ENCODE peak calls at places on chromosomes 7 and 10, in nine cellular contexts. Q is AG04449, G is brain microvascular endothelial cell, M is epithelial cell of proximal tubule, K is heart right ventricle, D is left ventricle myocardium inferior, U is adrenal gland, E is lower leg skin, X is choroid plexus epithelial cell. S is an unnamed sample.

GRCh38 chr7:154978045-154978444 is 24.9 kb downstream of the PAXIP1 start:
- DNase-seq in G (no peak), K (no peak), M (no peak), Q (no peak), X (peak), U (no peak), D (no peak), E (no peak), S (no peak)

GRCh38 chr10:71638087-71638576 is 81.4 kb downstream of the C10orf105 start:
- DNase-seq in G (no peak), U (peak), E (no peak), X (no peak), K (no peak), M (no peak), Q (no peak), D (no peak), S (peak)

GRCh38 chr7:26625286-26625685 is 239.1 kb downstream of the SKAP2 start:
- DNase-seq in M (no peak), Q (no peak), X (no peak), U (no peak), E (peak), G (no peak), D (no peak), K (no peak), S (no peak)

GRCh38 chr7:132518102-132518838 is 58.0 kb downstream of the PLXNA4 start:
- DNase-seq in G (no peak), M (no peak), D (no peak), X (peak), Q (no peak), K (no peak), U (no peak), E (peak), S (no peak)

GRCh38 chr7:6165075-6165474 is 107.3 kb downstream of the CYTH3 start:
- DNase-seq in Q (no peak), U (no peak), G (no peak), E (no peak), X (no peak), M (no peak), K (no peak), D (no peak), S (no peak)

GRCh38 chr10:127971101-127971946 is 64.4 kb downstream of the PTPRE start:
- DNase-seq in G (no peak), U (no peak), M (no peak), D (no peak), E (peak), X (no peak), K (no peak), Q (no peak), S (no peak)

GRCh38 chr7:50653116-50653854 is 88.1 kb upstream of the DDC start:
- DNase-seq in U (peak), G (peak), X (peak), Q (no peak), D (peak), E (peak), K (no peak), M (no peak), S (peak)

GRCh38 chr7:131527462-131527861 is 29.0 kb downstream of the PODXL start:
- DNase-seq in M (no peak), D (no peak), Q (no peak), G (no peak), K (no peak), X (no peak), E (no peak), U (no peak), S (no peak)

DNA sequence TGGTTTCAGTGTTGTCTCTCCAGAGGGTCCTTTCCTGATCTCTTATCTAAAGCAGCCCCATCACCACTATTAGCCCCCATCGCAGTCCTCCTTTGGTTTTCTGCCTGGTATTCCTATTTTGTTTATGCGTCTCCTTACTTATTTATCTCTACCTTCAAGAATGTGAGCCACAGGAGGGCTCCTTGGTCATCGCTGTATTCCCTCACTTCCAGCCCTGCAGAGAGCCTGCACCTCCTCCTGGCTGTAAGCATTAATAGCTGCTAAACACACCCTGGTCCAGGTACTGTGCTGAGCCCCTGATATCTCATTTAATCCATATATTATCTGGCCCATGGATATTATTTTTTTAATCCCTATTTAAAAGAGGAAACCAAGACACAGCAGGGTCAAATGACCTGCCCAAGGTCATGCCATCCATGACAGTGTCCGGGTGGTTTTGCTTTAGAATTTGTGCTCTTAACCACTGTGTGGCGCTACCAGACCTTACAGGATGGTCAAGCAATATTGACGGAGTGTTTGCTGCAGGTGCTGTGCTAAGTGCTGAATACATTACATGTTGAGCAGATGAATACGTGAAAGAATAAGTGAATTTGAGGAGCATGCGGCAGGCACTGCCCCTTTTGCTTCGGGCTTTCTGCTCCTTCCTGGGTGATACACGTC is 227.2 kb downstream of the ADAM12 start:
- DNase-seq in D (no peak), K (no peak), U (no peak), Q (no peak), E (no peak), X (peak), M (no peak), G (no peak), S (no peak)
- TF ChIP-seq CTCF in D (peak), K (no peak), U (no peak), Q (no peak), E (no peak), X (peak), M (peak), G (peak), S (no peak)

DNA sequence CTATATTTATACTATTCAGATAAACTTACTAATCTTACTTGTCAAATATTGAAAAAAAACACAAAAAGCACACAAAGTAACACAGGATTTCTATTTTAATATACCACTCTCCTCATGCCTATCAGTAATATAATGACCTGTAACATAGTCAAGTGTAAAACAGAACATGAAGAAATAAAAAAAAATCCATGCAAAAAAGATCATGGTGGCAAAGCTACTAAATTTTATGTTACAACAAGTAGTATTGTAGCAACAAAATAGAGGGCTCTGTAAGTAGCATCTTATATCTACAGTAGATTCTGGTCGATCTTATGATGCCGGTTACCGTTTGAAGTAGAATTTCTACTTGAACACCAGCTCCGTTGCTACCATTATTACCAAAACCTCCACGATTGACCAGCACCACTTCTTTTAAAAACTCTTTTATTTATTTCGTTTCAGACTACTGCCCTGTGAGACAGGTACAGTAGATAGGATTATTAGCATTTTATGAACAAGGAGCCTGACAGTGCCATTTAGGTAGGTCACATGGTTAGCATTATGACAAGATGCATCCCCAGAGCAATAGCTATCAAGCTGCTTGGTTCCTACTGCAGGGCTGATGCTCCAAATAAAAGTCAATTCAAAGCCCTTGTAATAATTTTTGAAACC is 2.1 kb downstream of the CPED1 start:
- DNase-seq in X (peak), Q (no peak), M (no peak), D (no peak), G (no peak), K (no peak), U (no peak), E (no peak), S (no peak)
- H3K4me3 ChIP-seq in X (peak), Q (peak), M (no peak), D (peak), G (peak), K (peak), U (peak), E (peak), S (peak)

GRCh38 chr10:34526758-34527730 is 288.1 kb downstream of the PARD3 start:
- DNase-seq in E (no peak), D (no peak), G (peak), Q (peak), U (no peak), X (peak), M (peak), K (peak), S (no peak)
- TF ChIP-seq CTCF in E (no peak), D (no peak), G (peak), Q (peak), U (no peak), X (peak), M (peak), K (no peak), S (peak)

GRCh38 chr10:22542773-22543172 is 171.6 kb downstream of the PIP4K2A start:
- DNase-seq in D (no peak), X (no peak), E (no peak), G (no peak), Q (no peak), U (no peak), M (no peak), K (no peak), S (no peak)
- H3K4me3 ChIP-seq in D (no peak), X (no peak), E (no peak), G (no peak), Q (no peak), U (no peak), M (no peak), K (no peak), S (no peak)

DNA sequence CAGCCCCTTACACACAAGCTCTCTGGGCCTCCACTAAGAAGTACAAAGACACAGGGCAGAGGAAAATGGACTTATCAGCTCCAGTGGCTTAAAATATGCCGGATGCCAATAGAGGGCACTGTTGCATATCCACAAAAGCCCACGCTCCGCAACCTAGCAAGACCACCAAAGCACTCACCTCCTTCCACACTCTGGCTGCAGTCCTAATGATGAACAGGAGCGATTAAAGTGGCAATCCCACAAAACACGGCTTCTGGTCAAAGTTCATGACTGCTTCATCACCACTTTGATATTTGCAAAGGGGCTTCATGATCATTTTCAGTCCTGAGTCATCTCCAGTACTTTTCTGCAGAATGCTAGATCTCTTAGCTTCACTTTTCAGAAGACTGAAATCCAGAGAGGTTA is 158.3 kb upstream of the ITGB1 start:
- DNase-seq in Q (no peak), U (peak), K (peak), X (peak), E (peak), M (no peak), D (no peak), G (peak), S (no peak)
- TF ChIP-seq CTCF in Q (peak), U (peak), K (peak), X (peak), E (no peak), M (peak), D (peak), G (peak), S (peak)

DNA sequence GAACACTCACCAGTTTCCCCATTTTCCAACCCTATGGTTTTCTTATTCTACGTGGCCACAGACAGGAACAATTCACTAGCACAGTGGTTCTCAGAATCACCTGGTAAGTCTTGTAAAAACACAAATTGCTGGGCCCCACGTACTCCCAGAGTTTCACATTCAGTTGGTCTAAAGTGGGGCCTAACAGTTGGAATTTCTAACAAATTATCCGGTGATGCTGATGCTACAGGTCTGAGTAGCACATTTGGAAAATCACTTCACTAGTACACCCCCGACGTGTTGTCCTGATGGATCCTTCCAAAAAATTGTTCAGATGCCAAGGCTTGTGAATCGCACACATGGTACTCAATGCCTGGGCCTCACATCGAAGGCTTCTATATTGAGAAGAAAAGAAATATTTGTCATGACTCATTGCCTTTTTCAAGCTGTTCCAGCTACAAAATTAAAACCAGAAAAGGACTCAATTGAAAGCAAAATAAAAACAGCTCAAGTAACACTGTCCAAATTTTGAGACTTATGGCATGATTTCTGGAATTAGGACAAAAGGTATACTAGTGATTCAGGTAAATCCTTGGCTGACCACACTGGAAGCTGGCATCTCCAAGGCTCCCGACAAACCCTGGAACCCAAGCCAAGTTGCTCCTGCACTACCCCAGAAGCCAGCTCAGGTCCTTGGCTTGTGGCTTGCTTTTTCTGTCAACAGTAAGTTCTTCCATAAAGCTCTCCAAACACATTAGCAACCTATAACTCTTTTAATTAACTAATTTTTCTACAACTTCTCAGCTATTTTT is 12.9 kb upstream of the VIM start:
- DNase-seq in M (no peak), X (peak), Q (peak), U (peak), E (no peak), G (peak), D (no peak), K (no peak), S (no peak)
- H3K4me3 ChIP-seq in M (no peak), X (no peak), Q (peak), U (no peak), E (no peak), G (peak), D (no peak), K (no peak), S (no peak)

S was measured in right atrium auricular region.